ENCODE peak calls at places on chromosome 20, in four cellular contexts. Y is H1, Z is uterus, F is tibial nerve. Q is an unnamed sample. For H3K4me1, the result is how much of the 10 kb centered on the place peaks cover.

GRCh38 chr20:1283522-1284210 is 17.6 kb downstream of the SNPH start:
- DNase-seq in F (no peak), Y (no peak), Z (no peak), Q (no peak)

GRCh38 chr20:14700641-14700965 is 363.2 kb upstream of the FLRT3 start:
- DNase-seq in F (no peak), Z (no peak), Y (no peak), Q (no peak)

GRCh38 chr20:31496761-31497295 is 17.4 kb upstream of the HM13 start:
- DNase-seq in F (no peak), Z (peak), Y (no peak), Q (no peak)

GRCh38 chr20:9140172-9140760 is 71.4 kb downstream of the PLCB4 start:
- DNase-seq in Z (no peak), F (no peak), Y (no peak), Q (no peak)

GRCh38 chr20:49385471-49385870 is 97.0 kb downstream of the KCNB1 start:
- DNase-seq in Z (no peak), Y (no peak), F (no peak), Q (no peak)

GRCh38 chr20:48737463-48738093 is 90.2 kb downstream of the PREX1 start:
- DNase-seq in F (no peak), Z (no peak), Y (no peak), Q (no peak)

GRCh38 chr20:49668181-49668877 is 45.3 kb downstream of the B4GALT5 start:
- DNase-seq in F (no peak), Z (no peak), Y (no peak), Q (no peak)

GRCh38 chr20:6440087-6440799 is 317.4 kb upstream of the FERMT1 start:
- DNase-seq in Z (no peak), F (no peak), Y (no peak), Q (no peak)

GRCh38 chr20:18632196-18632789 is 44.4 kb downstream of the DTD1 start:
- DNase-seq in Z (peak), Y (peak), F (peak), Q (no peak)

GRCh38 chr20:19026121-19026878 is 186.1 kb upstream of the SLC24A3 start:
- DNase-seq in F (no peak), Z (no peak), Y (no peak), Q (no peak)

DNA sequence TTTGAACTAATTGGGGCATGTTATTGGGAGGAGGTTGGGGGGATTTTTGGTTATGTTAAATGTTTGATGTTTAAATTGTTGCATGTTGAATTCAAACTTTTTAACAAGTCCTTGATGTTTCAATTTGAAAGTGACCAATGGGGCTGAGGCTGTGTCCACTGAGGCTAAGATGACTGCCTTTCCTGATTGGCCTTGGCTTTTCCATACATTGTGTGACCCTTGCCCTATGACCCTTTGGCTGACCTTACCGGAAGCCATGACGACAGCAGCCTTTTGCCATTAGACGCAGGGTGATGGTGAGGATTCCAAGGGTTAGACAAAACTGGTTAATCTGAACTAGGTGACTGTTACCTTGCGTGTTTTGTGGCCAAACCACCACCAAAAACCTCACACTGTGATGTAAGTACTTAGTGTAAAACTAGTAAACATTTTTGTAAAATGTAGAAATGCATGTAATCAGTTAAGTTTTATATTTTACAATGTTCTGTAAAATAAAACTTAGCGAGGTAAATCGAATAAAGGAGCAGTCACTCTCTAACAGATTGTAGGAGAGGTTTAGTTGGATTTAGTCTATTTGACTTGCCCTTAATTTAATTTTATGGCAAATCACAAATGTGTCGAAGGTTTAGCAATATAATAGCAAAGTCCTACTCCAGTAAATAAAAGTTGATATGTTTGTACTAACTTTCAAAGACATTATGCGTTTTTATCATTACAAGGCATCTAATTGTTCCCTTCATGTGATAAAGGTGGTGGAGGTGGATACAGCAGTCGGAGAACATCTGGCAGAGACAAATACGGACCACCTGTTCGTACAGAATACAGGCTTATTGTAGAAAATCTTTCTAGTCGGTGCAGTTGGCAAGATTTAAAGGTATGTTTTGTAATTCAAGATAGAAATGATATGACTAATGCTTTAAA is 1.6 kb downstream of the SRSF6 start:
- DNase-seq in Z (peak), Y (no peak), F (peak), Q (no peak)
- TF ChIP-seq POLR2A in Z (no peak), Y (no peak), F (no peak), Q (no peak)

GRCh38 chr20:59164681-59165388 is 1.2 kb downstream of the ZNF831 start:
- DNase-seq in F (no peak), Z (no peak), Y (no peak), Q (no peak)

GRCh38 chr20:59161626-59162170 is 1.9 kb upstream of the ZNF831 start:
- DNase-seq in Z (no peak), F (no peak), Y (no peak), Q (no peak)

GRCh38 chr20:59165389-59165785 is 1.8 kb downstream of the ZNF831 start:
- DNase-seq in Y (no peak), F (no peak), Z (no peak), Q (no peak)

GRCh38 chr20:59165794-59166709 is 2.4 kb downstream of the ZNF831 start:
- DNase-seq in F (no peak), Z (no peak), Y (no peak), Q (no peak)

GRCh38 chr20:59163641-59164530 is at the start of gene ZNF831:
- DNase-seq in Y (no peak), F (no peak), Z (no peak), Q (no peak)
- H3K4me1 ChIP-seq in Y (under half), F (under half), Z (under half), Q (under half)

GRCh38 chr20:38143646-38144554 is 21.2 kb downstream of the TGM2 start:
- DNase-seq in Z (peak), Y (no peak), F (no peak), Q (no peak)
- TF ChIP-seq POLR2A in Z (no peak), Y (no peak), F (no peak), Q (no peak)

GRCh38 chr20:51380401-51381385 is 161.8 kb downstream of the NFATC2 start:
- DNase-seq in F (no peak), Y (no peak), Z (no peak), Q (no peak)
- H3K4me1 ChIP-seq in F (under half), Y (under half), Z (under half), Q (under half)

GRCh38 chr20:3307078-3307477 is 68.1 kb upstream of the SLC4A11 start:
- DNase-seq in Z (no peak), F (peak), Y (no peak), Q (no peak)
- TF ChIP-seq POLR2A in Z (no peak), F (no peak), Y (no peak), Q (no peak)